ENCODE peak calls at places on chromosomes 16 and 17, in nine cellular contexts. One of them, this sample, is unnamed.

GRCh38 chr17:36117505-36118382 is 14.1 kb downstream of the CCL4 start:
- DNase-seq in central memory CD4-positive, alpha-beta T cell: no peak
- DNase-seq in hypothalamus: no peak
- DNase-seq in NCI-H460: no peak
- DNase-seq in kidney: no peak
- DNase-seq in stimulated activated CD8-positive, alpha-beta memory T cell treated with anti-CD3 and anti-CD28 coated beads, Interleukin-2, amount 100 ng/mL, for 48 hours: no peak
- DNase-seq in COR-L47: no peak
- DNase-seq in HEK293T: no peak
- DNase-seq in aorta: no peak
- DNase-seq in this sample: no peak

GRCh38 chr17:58783380-58783779 is 27.7 kb downstream of the PPM1E start:
- DNase-seq in stimulated activated CD8-positive, alpha-beta memory T cell treated with anti-CD3 and anti-CD28 coated beads, Interleukin-2, amount 100 ng/mL, for 48 hours: no peak
- DNase-seq in COR-L47: peak
- DNase-seq in hypothalamus: no peak
- DNase-seq in NCI-H460: no peak
- DNase-seq in HEK293T: no peak
- DNase-seq in aorta: no peak
- DNase-seq in kidney: no peak
- DNase-seq in central memory CD4-positive, alpha-beta T cell: no peak
- DNase-seq in this sample: peak

GRCh38 chr16:77736879-77737278 is 14.6 kb downstream of the NUDT7 start:
- DNase-seq in aorta: no peak
- DNase-seq in stimulated activated CD8-positive, alpha-beta memory T cell treated with anti-CD3 and anti-CD28 coated beads, Interleukin-2, amount 100 ng/mL, for 48 hours: no peak
- DNase-seq in NCI-H460: no peak
- DNase-seq in COR-L47: no peak
- DNase-seq in kidney: no peak
- DNase-seq in central memory CD4-positive, alpha-beta T cell: no peak
- DNase-seq in HEK293T: no peak
- DNase-seq in hypothalamus: no peak
- DNase-seq in this sample: no peak

GRCh38 chr16:89370081-89370511 is 120.3 kb downstream of the ANKRD11 start:
- DNase-seq in COR-L47: no peak
- DNase-seq in aorta: no peak
- DNase-seq in HEK293T: no peak
- DNase-seq in kidney: peak
- DNase-seq in stimulated activated CD8-positive, alpha-beta memory T cell treated with anti-CD3 and anti-CD28 coated beads, Interleukin-2, amount 100 ng/mL, for 48 hours: no peak
- DNase-seq in NCI-H460: no peak
- DNase-seq in central memory CD4-positive, alpha-beta T cell: no peak
- DNase-seq in hypothalamus: no peak
- DNase-seq in this sample: no peak

GRCh38 chr17:31829649-31830048 is 29.4 kb downstream of the COPRS start:
- DNase-seq in central memory CD4-positive, alpha-beta T cell: no peak
- DNase-seq in stimulated activated CD8-positive, alpha-beta memory T cell treated with anti-CD3 and anti-CD28 coated beads, Interleukin-2, amount 100 ng/mL, for 48 hours: no peak
- DNase-seq in COR-L47: no peak
- DNase-seq in hypothalamus: no peak
- DNase-seq in HEK293T: no peak
- DNase-seq in kidney: no peak
- DNase-seq in aorta: no peak
- DNase-seq in NCI-H460: no peak
- DNase-seq in this sample: no peak

GRCh38 chr16:50123417-50123816 is 29.7 kb upstream of the TENT4B start:
- DNase-seq in HEK293T: no peak
- DNase-seq in stimulated activated CD8-positive, alpha-beta memory T cell treated with anti-CD3 and anti-CD28 coated beads, Interleukin-2, amount 100 ng/mL, for 48 hours: no peak
- DNase-seq in aorta: no peak
- DNase-seq in central memory CD4-positive, alpha-beta T cell: no peak
- DNase-seq in kidney: no peak
- DNase-seq in NCI-H460: no peak
- DNase-seq in hypothalamus: no peak
- DNase-seq in COR-L47: no peak
- DNase-seq in this sample: no peak

GRCh38 chr17:83173997-83174858 is 94.8 kb downstream of the METRNL start:
- DNase-seq in hypothalamus: no peak
- DNase-seq in NCI-H460: no peak
- DNase-seq in aorta: no peak
- DNase-seq in COR-L47: no peak
- DNase-seq in central memory CD4-positive, alpha-beta T cell: no peak
- DNase-seq in stimulated activated CD8-positive, alpha-beta memory T cell treated with anti-CD3 and anti-CD28 coated beads, Interleukin-2, amount 100 ng/mL, for 48 hours: no peak
- DNase-seq in HEK293T: no peak
- DNase-seq in kidney: peak
- DNase-seq in this sample: no peak

GRCh38 chr17:2347805-2348685 is 10.7 kb downstream of the SGSM2 start:
- DNase-seq in aorta: no peak
- DNase-seq in stimulated activated CD8-positive, alpha-beta memory T cell treated with anti-CD3 and anti-CD28 coated beads, Interleukin-2, amount 100 ng/mL, for 48 hours: no peak
- DNase-seq in COR-L47: peak
- DNase-seq in central memory CD4-positive, alpha-beta T cell: no peak
- DNase-seq in hypothalamus: peak
- DNase-seq in kidney: peak
- DNase-seq in NCI-H460: peak
- DNase-seq in HEK293T: peak
- DNase-seq in this sample: no peak

GRCh38 chr17:2797632-2798031 is 1.4 kb downstream of the RAP1GAP2 start:
- DNase-seq in aorta: no peak
- DNase-seq in kidney: no peak
- DNase-seq in central memory CD4-positive, alpha-beta T cell: no peak
- DNase-seq in COR-L47: no peak
- DNase-seq in NCI-H460: peak
- DNase-seq in stimulated activated CD8-positive, alpha-beta memory T cell treated with anti-CD3 and anti-CD28 coated beads, Interleukin-2, amount 100 ng/mL, for 48 hours: no peak
- DNase-seq in hypothalamus: no peak
- DNase-seq in HEK293T: no peak
- DNase-seq in this sample: no peak

GRCh38 chr16:9364721-9365693 is 273.6 kb downstream of the HAPSTR1 start:
- DNase-seq in central memory CD4-positive, alpha-beta T cell: no peak
- DNase-seq in hypothalamus: peak
- DNase-seq in HEK293T: no peak
- DNase-seq in aorta: peak
- DNase-seq in stimulated activated CD8-positive, alpha-beta memory T cell treated with anti-CD3 and anti-CD28 coated beads, Interleukin-2, amount 100 ng/mL, for 48 hours: no peak
- DNase-seq in COR-L47: no peak
- DNase-seq in kidney: peak
- DNase-seq in NCI-H460: no peak
- DNase-seq in this sample: no peak

GRCh38 chr16:72856797-72857196 is 191.1 kb downstream of the ZFHX3 start:
- DNase-seq in HEK293T: peak
- DNase-seq in hypothalamus: no peak
- DNase-seq in aorta: no peak
- DNase-seq in central memory CD4-positive, alpha-beta T cell: no peak
- DNase-seq in COR-L47: peak
- DNase-seq in stimulated activated CD8-positive, alpha-beta memory T cell treated with anti-CD3 and anti-CD28 coated beads, Interleukin-2, amount 100 ng/mL, for 48 hours: no peak
- DNase-seq in NCI-H460: no peak
- DNase-seq in kidney: no peak
- DNase-seq in this sample: no peak

GRCh38 chr17:570403-570802 is 144.2 kb downstream of the VPS53 start:
- DNase-seq in aorta: no peak
- DNase-seq in COR-L47: no peak
- DNase-seq in HEK293T: no peak
- DNase-seq in kidney: no peak
- DNase-seq in stimulated activated CD8-positive, alpha-beta memory T cell treated with anti-CD3 and anti-CD28 coated beads, Interleukin-2, amount 100 ng/mL, for 48 hours: no peak
- DNase-seq in NCI-H460: no peak
- DNase-seq in central memory CD4-positive, alpha-beta T cell: no peak
- DNase-seq in hypothalamus: no peak
- DNase-seq in this sample: no peak

GRCh38 chr17:6108382-6108781 is 38.2 kb downstream of the WSCD1 start:
- DNase-seq in aorta: no peak
- DNase-seq in kidney: no peak
- DNase-seq in stimulated activated CD8-positive, alpha-beta memory T cell treated with anti-CD3 and anti-CD28 coated beads, Interleukin-2, amount 100 ng/mL, for 48 hours: no peak
- DNase-seq in NCI-H460: no peak
- DNase-seq in hypothalamus: no peak
- DNase-seq in HEK293T: no peak
- DNase-seq in COR-L47: no peak
- DNase-seq in central memory CD4-positive, alpha-beta T cell: no peak
- DNase-seq in this sample: no peak

GRCh38 chr16:4663756-4664465 is 29.5 kb upstream of the NUDT16L1 start:
- DNase-seq in NCI-H460: no peak
- DNase-seq in HEK293T: no peak
- DNase-seq in kidney: no peak
- DNase-seq in hypothalamus: peak
- DNase-seq in stimulated activated CD8-positive, alpha-beta memory T cell treated with anti-CD3 and anti-CD28 coated beads, Interleukin-2, amount 100 ng/mL, for 48 hours: no peak
- DNase-seq in aorta: peak
- DNase-seq in COR-L47: peak
- DNase-seq in central memory CD4-positive, alpha-beta T cell: no peak
- DNase-seq in this sample: no peak

GRCh38 chr16:1181715-1182671 is 29.1 kb downstream of the CACNA1H start:
- DNase-seq in central memory CD4-positive, alpha-beta T cell: no peak
- DNase-seq in COR-L47: peak
- DNase-seq in stimulated activated CD8-positive, alpha-beta memory T cell treated with anti-CD3 and anti-CD28 coated beads, Interleukin-2, amount 100 ng/mL, for 48 hours: no peak
- DNase-seq in NCI-H460: no peak
- DNase-seq in HEK293T: no peak
- DNase-seq in kidney: peak
- DNase-seq in hypothalamus: no peak
- DNase-seq in aorta: peak
- DNase-seq in this sample: no peak

GRCh38 chr17:33944412-33944811 is 310.7 kb upstream of the CCL2 start:
- DNase-seq in HEK293T: no peak
- DNase-seq in hypothalamus: no peak
- DNase-seq in COR-L47: no peak
- DNase-seq in stimulated activated CD8-positive, alpha-beta memory T cell treated with anti-CD3 and anti-CD28 coated beads, Interleukin-2, amount 100 ng/mL, for 48 hours: no peak
- DNase-seq in kidney: no peak
- DNase-seq in aorta: no peak
- DNase-seq in NCI-H460: no peak
- DNase-seq in central memory CD4-positive, alpha-beta T cell: no peak
- DNase-seq in this sample: no peak

GRCh38 chr17:77208217-77208808 is 67.5 kb downstream of the SEC14L1 start:
- DNase-seq in aorta: no peak
- DNase-seq in stimulated activated CD8-positive, alpha-beta memory T cell treated with anti-CD3 and anti-CD28 coated beads, Interleukin-2, amount 100 ng/mL, for 48 hours: no peak
- DNase-seq in central memory CD4-positive, alpha-beta T cell: no peak
- DNase-seq in kidney: no peak
- DNase-seq in HEK293T: peak
- DNase-seq in COR-L47: no peak
- DNase-seq in NCI-H460: no peak
- DNase-seq in hypothalamus: peak
- DNase-seq in this sample: no peak

GRCh38 chr17:64718058-64718457 is 56.0 kb upstream of the SMURF2 start:
- DNase-seq in hypothalamus: no peak
- DNase-seq in kidney: no peak
- DNase-seq in NCI-H460: no peak
- DNase-seq in COR-L47: no peak
- DNase-seq in stimulated activated CD8-positive, alpha-beta memory T cell treated with anti-CD3 and anti-CD28 coated beads, Interleukin-2, amount 100 ng/mL, for 48 hours: no peak
- DNase-seq in HEK293T: no peak
- DNase-seq in central memory CD4-positive, alpha-beta T cell: no peak
- DNase-seq in aorta: no peak
- DNase-seq in this sample: no peak

GRCh38 chr17:39639566-39640458 is 2.9 kb downstream of the STARD3 start:
- DNase-seq in stimulated activated CD8-positive, alpha-beta memory T cell treated with anti-CD3 and anti-CD28 coated beads, Interleukin-2, amount 100 ng/mL, for 48 hours: no peak
- DNase-seq in aorta: no peak
- DNase-seq in NCI-H460: no peak
- DNase-seq in hypothalamus: no peak
- DNase-seq in central memory CD4-positive, alpha-beta T cell: no peak
- DNase-seq in HEK293T: no peak
- DNase-seq in kidney: no peak
- DNase-seq in COR-L47: no peak
- DNase-seq in this sample: no peak

GRCh38 chr16:1492082-1492922 is 858 bp upstream of the TELO2 start:
- DNase-seq in COR-L47: no peak
- DNase-seq in stimulated activated CD8-positive, alpha-beta memory T cell treated with anti-CD3 and anti-CD28 coated beads, Interleukin-2, amount 100 ng/mL, for 48 hours: no peak
- DNase-seq in kidney: no peak
- DNase-seq in HEK293T: no peak
- DNase-seq in NCI-H460: no peak
- DNase-seq in central memory CD4-positive, alpha-beta T cell: no peak
- DNase-seq in hypothalamus: no peak
- DNase-seq in aorta: peak
- DNase-seq in this sample: no peak

GRCh38 chr17:61397086-61397842 is 2.4 kb upstream of the TBX2 start:
- DNase-seq in HEK293T: peak
- DNase-seq in aorta: no peak
- DNase-seq in hypothalamus: no peak
- DNase-seq in NCI-H460: no peak
- DNase-seq in kidney: peak
- DNase-seq in stimulated activated CD8-positive, alpha-beta memory T cell treated with anti-CD3 and anti-CD28 coated beads, Interleukin-2, amount 100 ng/mL, for 48 hours: no peak
- DNase-seq in COR-L47: no peak
- DNase-seq in central memory CD4-positive, alpha-beta T cell: no peak
- DNase-seq in this sample: no peak

GRCh38 chr16:70661918-70662641 is 15.7 kb downstream of the IL34 start:
- DNase-seq in central memory CD4-positive, alpha-beta T cell: no peak
- DNase-seq in COR-L47: no peak
- DNase-seq in hypothalamus: no peak
- DNase-seq in HEK293T: no peak
- DNase-seq in kidney: no peak
- DNase-seq in stimulated activated CD8-positive, alpha-beta memory T cell treated with anti-CD3 and anti-CD28 coated beads, Interleukin-2, amount 100 ng/mL, for 48 hours: no peak
- DNase-seq in aorta: peak
- DNase-seq in NCI-H460: no peak
- DNase-seq in this sample: no peak

GRCh38 chr17:76404256-76404655 is 19.8 kb downstream of the SPHK1 start:
- DNase-seq in COR-L47: no peak
- DNase-seq in kidney: peak
- DNase-seq in hypothalamus: no peak
- DNase-seq in aorta: no peak
- DNase-seq in NCI-H460: no peak
- DNase-seq in central memory CD4-positive, alpha-beta T cell: no peak
- DNase-seq in stimulated activated CD8-positive, alpha-beta memory T cell treated with anti-CD3 and anti-CD28 coated beads, Interleukin-2, amount 100 ng/mL, for 48 hours: no peak
- DNase-seq in HEK293T: no peak
- DNase-seq in this sample: no peak

This sample was measured in NCI-H2081 treated with DMSO at 0.1 percent for 48 hours.